ENCODE peak calls at places on chromosomes 13 and 19, in ten cellular contexts. C is AG20443; Z is mucosa of descending colon; M is GM04503; S is HTR-8/SVneo; P is H9; K is stimulated activated CD4-positive, alpha-beta T cell treated with anti-CD3 and anti-CD28 coated beads, Interleukin-12 subunit alpha, Interleukin-12 subunit beta, amount 100 ng/mL, for 4 hours; T is A549; O is activated naive CD8-positive, alpha-beta T cell treated with anti-CD3 and anti-CD28 coated beads, Interleukin-2, amount 50 U/mL, for 24 hours; L is ecto neural progenitor cell. R is an unnamed sample.

GRCh38 chr19:13959962-13960862 is 7.9 kb downstream of the DCAF15 start:
- DNase-seq in P (peak), K (peak), M (no peak), S (peak), L (no peak), O (peak), C (peak), T (peak), Z (no peak), R (no peak)

GRCh38 chr19:45160870-45161714 is at the start of gene NKPD1:
- DNase-seq in S (no peak), M (no peak), Z (no peak), C (no peak), T (no peak), L (no peak), P (peak), K (no peak), O (no peak), R (no peak)

GRCh38 chr13:48532146-48532472 is 771 bp downstream of the RCBTB2 start:
- DNase-seq in O (no peak), L (no peak), M (peak), T (no peak), Z (no peak), C (no peak), K (no peak), P (no peak), S (no peak), R (no peak)

GRCh38 chr13:27666951-27667350 is 45.3 kb downstream of the POLR1D start:
- DNase-seq in O (no peak), L (no peak), M (no peak), P (no peak), S (no peak), C (no peak), Z (no peak), K (no peak), T (no peak), R (no peak)

GRCh38 chr19:45103200-45103624 is 10.2 kb downstream of the PPP1R37 start:
- DNase-seq in M (no peak), K (no peak), O (no peak), S (no peak), Z (no peak), C (no peak), P (no peak), T (no peak), L (peak), R (no peak)

GRCh38 chr13:39561971-39562370 is 41.0 kb downstream of the LHFPL6 start:
- DNase-seq in Z (no peak), S (no peak), K (no peak), L (no peak), P (no peak), M (no peak), T (no peak), C (no peak), O (no peak), R (no peak)

GRCh38 chr19:4027146-4027545 is 19.6 kb downstream of the PIAS4 start:
- DNase-seq in O (no peak), S (no peak), M (no peak), T (no peak), C (no peak), K (no peak), Z (no peak), P (no peak), L (no peak), R (no peak)

GRCh38 chr19:30326076-30326710 is 46.0 kb upstream of the ZNF536 start:
- DNase-seq in O (no peak), M (no peak), L (no peak), C (no peak), T (no peak), P (peak), S (no peak), Z (no peak), K (no peak), R (no peak)

GRCh38 chr19:23286477-23286876 is 36.3 kb upstream of the ZNF724 start:
- DNase-seq in S (no peak), C (no peak), O (peak), M (no peak), L (no peak), T (no peak), Z (no peak), P (peak), K (no peak), R (no peak)

GRCh38 chr19:13044160-13044853 is 49.0 kb downstream of the NFIX start:
- DNase-seq in P (no peak), C (no peak), S (no peak), T (no peak), L (no peak), M (no peak), K (no peak), Z (no peak), O (peak), R (no peak)

GRCh38 chr19:408441-409005 is 424 bp downstream of the C2CD4C start:
- DNase-seq in C (no peak), P (peak), O (no peak), L (no peak), M (no peak), S (peak), T (no peak), K (no peak), Z (peak), R (no peak)

GRCh38 chr19:37537391-37537947 is 30.7 kb downstream of the ZNF793 start:
- DNase-seq in M (no peak), L (no peak), T (no peak), C (no peak), P (no peak), K (no peak), Z (no peak), O (no peak), S (no peak), R (no peak)

GRCh38 chr13:43196171-43196611 is 172.8 kb downstream of the DNAJC15 start:
- DNase-seq in L (no peak), M (no peak), S (no peak), Z (no peak), O (no peak), P (no peak), K (no peak), C (peak), T (no peak), R (peak)